ENCODE peak calls at places on chromosome 5, in four cellular contexts. One of them, this sample, is unnamed. For H3K36me3, the result is how much of the 10 kb centered on the place peaks cover.

GRCh38 chr5:106028314-106028713 is 1642.4 kb downstream of the EFNA5 start:
- DNase-seq in upper lobe of right lung: no peak
- DNase-seq in naive thymus-derived CD4-positive, alpha-beta T cell: no peak
- DNase-seq in hepatocyte: no peak
- DNase-seq in this sample: no peak

GRCh38 chr5:85293139-85293785 is 908.6 kb upstream of the EDIL3 start:
- DNase-seq in upper lobe of right lung: no peak
- DNase-seq in naive thymus-derived CD4-positive, alpha-beta T cell: no peak
- DNase-seq in hepatocyte: peak
- DNase-seq in this sample: peak

GRCh38 chr5:68661237-68661636 is 432.6 kb upstream of the SLC30A5 start:
- DNase-seq in upper lobe of right lung: no peak
- DNase-seq in naive thymus-derived CD4-positive, alpha-beta T cell: no peak
- DNase-seq in hepatocyte: peak
- DNase-seq in this sample: peak

GRCh38 chr5:112227911-112228631 is 191.0 kb downstream of the EPB41L4A start:
- DNase-seq in hepatocyte: no peak
- DNase-seq in naive thymus-derived CD4-positive, alpha-beta T cell: no peak
- DNase-seq in upper lobe of right lung: no peak
- DNase-seq in this sample: peak

GRCh38 chr5:60323596-60323995 is 376.4 kb downstream of the DEPDC1B start:
- DNase-seq in naive thymus-derived CD4-positive, alpha-beta T cell: no peak
- DNase-seq in upper lobe of right lung: no peak
- DNase-seq in hepatocyte: no peak
- DNase-seq in this sample: no peak

GRCh38 chr5:151155149-151155776 is 2.3 kb downstream of the ANXA6 start:
- DNase-seq in hepatocyte: no peak
- DNase-seq in naive thymus-derived CD4-positive, alpha-beta T cell: no peak
- DNase-seq in upper lobe of right lung: no peak
- DNase-seq in this sample: peak

GRCh38 chr5:65142511-65143011 is 339.2 kb downstream of the ADAMTS6 start:
- DNase-seq in hepatocyte: peak
- DNase-seq in naive thymus-derived CD4-positive, alpha-beta T cell: no peak
- DNase-seq in upper lobe of right lung: no peak
- DNase-seq in this sample: no peak

GRCh38 chr5:78806544-78806943 is 158.0 kb upstream of the LHFPL2 start:
- DNase-seq in hepatocyte: no peak
- DNase-seq in upper lobe of right lung: no peak
- DNase-seq in naive thymus-derived CD4-positive, alpha-beta T cell: no peak
- DNase-seq in this sample: no peak

GRCh38 chr5:78650562-78650930 is 2.0 kb upstream of the LHFPL2 start:
- DNase-seq in upper lobe of right lung: no peak
- DNase-seq in naive thymus-derived CD4-positive, alpha-beta T cell: no peak
- DNase-seq in hepatocyte: no peak
- DNase-seq in this sample: no peak

GRCh38 chr5:90055831-90056328 is 353.7 kb downstream of the CETN3 start:
- DNase-seq in hepatocyte: peak
- DNase-seq in upper lobe of right lung: no peak
- DNase-seq in naive thymus-derived CD4-positive, alpha-beta T cell: no peak
- DNase-seq in this sample: no peak

GRCh38 chr5:67149933-67150523 is 46.6 kb downstream of the CD180 start:
- DNase-seq in naive thymus-derived CD4-positive, alpha-beta T cell: no peak
- DNase-seq in upper lobe of right lung: no peak
- DNase-seq in hepatocyte: no peak
- DNase-seq in this sample: no peak

GRCh38 chr5:53926026-53926425 is 365.6 kb downstream of the NDUFS4 start:
- DNase-seq in hepatocyte: no peak
- DNase-seq in upper lobe of right lung: no peak
- DNase-seq in naive thymus-derived CD4-positive, alpha-beta T cell: no peak
- DNase-seq in this sample: no peak

GRCh38 chr5:36688722-36689121 is 82.3 kb downstream of the SLC1A3 start:
- DNase-seq in hepatocyte: peak
- DNase-seq in upper lobe of right lung: no peak
- DNase-seq in naive thymus-derived CD4-positive, alpha-beta T cell: no peak
- DNase-seq in this sample: peak

GRCh38 chr5:36691993-36692392 is 85.6 kb downstream of the SLC1A3 start:
- DNase-seq in naive thymus-derived CD4-positive, alpha-beta T cell: no peak
- DNase-seq in upper lobe of right lung: no peak
- DNase-seq in hepatocyte: no peak
- DNase-seq in this sample: no peak

GRCh38 chr5:36691241-36691640 is 84.8 kb downstream of the SLC1A3 start:
- DNase-seq in naive thymus-derived CD4-positive, alpha-beta T cell: no peak
- DNase-seq in upper lobe of right lung: no peak
- DNase-seq in hepatocyte: no peak
- DNase-seq in this sample: no peak

GRCh38 chr5:36689225-36689624 is 82.8 kb downstream of the SLC1A3 start:
- DNase-seq in upper lobe of right lung: peak
- DNase-seq in hepatocyte: no peak
- DNase-seq in naive thymus-derived CD4-positive, alpha-beta T cell: no peak
- DNase-seq in this sample: no peak

GRCh38 chr5:36690041-36690941 is 83.9 kb downstream of the SLC1A3 start:
- DNase-seq in hepatocyte: peak
- DNase-seq in upper lobe of right lung: peak
- DNase-seq in naive thymus-derived CD4-positive, alpha-beta T cell: peak
- DNase-seq in this sample: peak
- H3K27ac ChIP-seq in hepatocyte: peak
- H3K27ac ChIP-seq in upper lobe of right lung: peak
- H3K27ac ChIP-seq in naive thymus-derived CD4-positive, alpha-beta T cell: no peak
- H3K27ac ChIP-seq in this sample: peak

GRCh38 chr5:176391999-176392398 is 3.4 kb downstream of the HIGD2A start:
- DNase-seq in upper lobe of right lung: no peak
- DNase-seq in naive thymus-derived CD4-positive, alpha-beta T cell: no peak
- DNase-seq in hepatocyte: no peak
- DNase-seq in this sample: no peak
- H3K36me3 ChIP-seq in upper lobe of right lung: under half
- H3K36me3 ChIP-seq in naive thymus-derived CD4-positive, alpha-beta T cell: under half
- H3K36me3 ChIP-seq in hepatocyte: under half
- H3K36me3 ChIP-seq in this sample: under half

GRCh38 chr5:177520906-177521513 is 4.2 kb upstream of the DDX41 start:
- DNase-seq in hepatocyte: no peak
- DNase-seq in naive thymus-derived CD4-positive, alpha-beta T cell: no peak
- DNase-seq in upper lobe of right lung: peak
- DNase-seq in this sample: no peak
- H3K4me3 ChIP-seq in hepatocyte: no peak
- H3K4me3 ChIP-seq in naive thymus-derived CD4-positive, alpha-beta T cell: no peak
- H3K4me3 ChIP-seq in upper lobe of right lung: no peak
- H3K4me3 ChIP-seq in this sample: no peak

GRCh38 chr5:75522025-75522424 is 10.3 kb downstream of the POLK start:
- DNase-seq in hepatocyte: no peak
- DNase-seq in naive thymus-derived CD4-positive, alpha-beta T cell: no peak
- DNase-seq in upper lobe of right lung: no peak
- DNase-seq in this sample: no peak
- H3K27ac ChIP-seq in hepatocyte: no peak
- H3K27ac ChIP-seq in naive thymus-derived CD4-positive, alpha-beta T cell: no peak
- H3K27ac ChIP-seq in upper lobe of right lung: no peak
- H3K27ac ChIP-seq in this sample: no peak

DNA sequence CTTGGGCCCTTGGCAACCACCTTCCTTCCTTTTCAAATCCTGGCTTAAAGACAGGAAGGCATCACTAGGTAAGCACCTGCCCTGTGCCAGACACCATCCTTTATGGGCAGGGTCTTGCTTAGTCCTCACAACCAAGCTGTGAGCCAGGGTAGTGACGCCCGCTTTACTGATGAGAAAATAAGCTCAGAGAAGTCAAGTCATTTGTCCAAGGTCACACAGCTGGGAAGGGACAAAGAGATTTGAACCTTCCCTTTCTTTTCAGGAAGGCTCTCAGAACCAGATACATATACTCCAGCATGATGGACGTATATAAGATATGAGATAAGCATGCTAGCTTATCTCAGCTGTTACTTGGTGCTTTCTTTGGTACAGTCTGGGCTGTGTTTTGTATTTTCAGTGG is 76.9 kb downstream of the SH3PXD2B start:
- DNase-seq in hepatocyte: no peak
- DNase-seq in naive thymus-derived CD4-positive, alpha-beta T cell: no peak
- DNase-seq in upper lobe of right lung: no peak
- DNase-seq in this sample: no peak
- H3K36me3 ChIP-seq in hepatocyte: under half
- H3K36me3 ChIP-seq in naive thymus-derived CD4-positive, alpha-beta T cell: under half
- H3K36me3 ChIP-seq in upper lobe of right lung: under half
- H3K36me3 ChIP-seq in this sample: under half

GRCh38 chr5:177538876-177539275 is 15.5 kb downstream of the FAM193B start:
- DNase-seq in upper lobe of right lung: no peak
- DNase-seq in hepatocyte: no peak
- DNase-seq in naive thymus-derived CD4-positive, alpha-beta T cell: no peak
- DNase-seq in this sample: no peak
- H3K4me3 ChIP-seq in upper lobe of right lung: no peak
- H3K4me3 ChIP-seq in hepatocyte: no peak
- H3K4me3 ChIP-seq in naive thymus-derived CD4-positive, alpha-beta T cell: no peak
- H3K4me3 ChIP-seq in this sample: no peak

DNA sequence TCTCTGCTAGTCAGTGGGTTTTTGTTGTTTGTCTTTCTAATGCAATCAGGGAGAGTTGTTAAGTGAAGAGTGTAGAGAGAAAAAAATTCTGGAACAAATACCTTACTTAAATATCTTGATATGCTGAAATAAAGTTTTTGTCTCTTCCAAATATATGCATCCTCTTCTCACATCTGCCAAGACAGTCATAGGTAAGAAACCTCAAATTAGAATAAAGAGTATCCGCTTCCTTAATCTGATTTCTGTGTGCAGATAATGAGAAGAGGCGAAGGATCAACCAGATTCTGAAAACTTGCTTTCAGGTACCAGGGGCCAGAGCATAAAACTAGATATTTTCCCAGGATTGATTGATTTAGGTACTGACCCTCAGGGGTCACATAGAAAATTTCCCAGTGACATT is 11.3 kb upstream of the IL6ST start:
- DNase-seq in hepatocyte: no peak
- DNase-seq in upper lobe of right lung: no peak
- DNase-seq in naive thymus-derived CD4-positive, alpha-beta T cell: no peak
- DNase-seq in this sample: no peak
- H3K27ac ChIP-seq in hepatocyte: no peak
- H3K27ac ChIP-seq in upper lobe of right lung: no peak
- H3K27ac ChIP-seq in naive thymus-derived CD4-positive, alpha-beta T cell: peak
- H3K27ac ChIP-seq in this sample: no peak

This sample was measured in small intestine.